ENCODE peak calls at places on chromosomes 3 and 15, in five cellular contexts. Z is A549, P is heart right ventricle, I is uterus, H is GM23248. Q is an unnamed sample. For H3K4me1, the result is how much of the 10 kb centered on the place peaks cover.

GRCh38 chr3:146560678-146561077 is 16.3 kb upstream of the PLSCR1 start:
- DNase-seq in H (no peak), P (no peak), I (no peak), Z (no peak), Q (no peak)

GRCh38 chr3:33437556-33438283 is 2.5 kb downstream of the UBP1 start:
- DNase-seq in Z (peak), H (peak), I (no peak), P (no peak), Q (peak)

GRCh38 chr15:45522179-45522930 is at the start of gene SLC30A4:
- DNase-seq in I (peak), P (peak), H (peak), Z (peak), Q (peak)

GRCh38 chr15:36506733-36507356 is 72.6 kb upstream of the CDIN1 start:
- DNase-seq in I (no peak), Z (no peak), H (no peak), P (no peak), Q (peak)

GRCh38 chr15:95119041-95119440 is 887.7 kb downstream of the MCTP2 start:
- DNase-seq in H (peak), I (no peak), P (no peak), Z (no peak), Q (no peak)

GRCh38 chr3:30693470-30694120 is 87.2 kb downstream of the TGFBR2 start:
- DNase-seq in Z (peak), I (no peak), H (peak), P (no peak), Q (peak)

GRCh38 chr3:22960326-22960984 is 242.7 kb upstream of the UBE2E2 start:
- DNase-seq in P (no peak), Z (peak), H (peak), I (peak), Q (peak)

GRCh38 chr15:75181780-75182179 is 19.9 kb upstream of the C15orf39 start:
- DNase-seq in I (no peak), P (no peak), H (peak), Z (no peak), Q (no peak)

GRCh38 chr3:142210144-142210543 is 15.2 kb downstream of the GK5 start:
- DNase-seq in H (peak), I (no peak), P (no peak), Z (no peak), Q (no peak)

DNA sequence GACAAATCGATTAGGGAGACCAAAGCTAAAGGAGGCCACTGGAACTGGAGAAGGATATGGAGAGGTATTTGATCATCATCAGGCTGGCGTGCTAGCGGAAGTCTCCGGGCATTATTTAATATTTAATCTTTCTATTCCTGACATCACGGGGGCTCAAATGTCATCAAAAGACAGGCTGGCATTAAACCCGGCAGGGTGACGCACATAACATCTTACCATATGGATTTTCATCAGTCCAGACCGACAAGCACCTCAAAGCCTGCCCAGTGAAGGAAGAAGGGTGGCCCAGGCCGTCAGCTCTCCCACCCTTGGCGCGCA is 569 bp downstream of the CCPG1 start:
- DNase-seq in I (no peak), Z (peak), H (peak), P (no peak), Q (peak)
- H3K4me3 ChIP-seq in I (peak), Z (peak), H (peak), P (peak), Q (peak)

DNA sequence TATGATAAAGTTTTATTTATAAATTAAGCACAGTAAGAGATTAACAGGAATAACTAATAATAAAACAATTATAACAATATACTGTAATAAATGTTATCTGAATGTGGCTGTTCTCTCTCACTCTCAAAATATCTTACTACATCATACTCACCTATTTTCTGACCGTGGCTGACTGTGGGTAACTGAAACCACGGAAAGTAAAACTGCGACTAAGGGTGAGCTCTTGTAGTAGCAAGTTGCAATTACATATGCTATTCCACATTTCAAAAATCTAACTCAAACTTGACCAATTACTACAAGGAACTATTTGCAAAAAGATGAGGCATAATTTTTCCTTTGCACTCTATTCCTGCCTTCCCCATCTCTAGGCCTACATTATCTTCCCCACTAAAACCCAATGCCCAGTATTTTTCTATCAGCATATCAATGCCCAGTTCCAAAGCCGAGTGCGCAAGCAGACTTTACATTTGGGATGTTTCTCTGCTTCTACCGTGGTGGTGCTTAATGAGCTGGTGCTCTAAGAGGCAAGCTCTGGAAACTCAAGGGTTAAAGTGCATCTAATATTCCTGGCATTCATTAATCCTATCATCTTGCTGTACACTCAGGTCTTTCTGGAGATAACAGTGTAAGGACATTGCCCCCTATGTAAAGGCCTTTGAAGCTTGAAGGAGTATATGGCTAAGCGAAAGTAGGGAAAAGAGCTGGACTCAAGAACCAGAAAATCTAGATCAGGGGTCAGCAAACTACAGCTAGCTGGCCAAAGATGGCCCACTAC is 6.7 kb downstream of the PCYT1A start:
- DNase-seq in Z (no peak), I (no peak), H (no peak), P (no peak), Q (peak)
- H3K4me1 ChIP-seq in Z (under half), I (under half), H (under half), P (under half), Q (under half)

GRCh38 chr3:100875239-100875638 is 118.0 kb downstream of the ABI3BP start:
- DNase-seq in H (peak), I (peak), P (peak), Z (no peak), Q (peak)
- H3K27ac ChIP-seq in H (no peak), I (no peak), P (no peak), Z (no peak), Q (no peak)

GRCh38 chr3:195584543-195584870 is 767 bp upstream of the APOD start:
- DNase-seq in I (no peak), H (no peak), Z (no peak), P (no peak), Q (no peak)
- H3K4me3 ChIP-seq in I (peak), H (peak), Z (no peak), P (no peak), Q (no peak)

GRCh38 chr3:19947549-19948071 is 713 bp downstream of the RAB5A start:
- DNase-seq in Z (peak), H (peak), P (no peak), I (peak), Q (peak)
- H3K4me1 ChIP-seq in Z (under half), H (under half), P (under half), I (under half), Q (under half)

DNA sequence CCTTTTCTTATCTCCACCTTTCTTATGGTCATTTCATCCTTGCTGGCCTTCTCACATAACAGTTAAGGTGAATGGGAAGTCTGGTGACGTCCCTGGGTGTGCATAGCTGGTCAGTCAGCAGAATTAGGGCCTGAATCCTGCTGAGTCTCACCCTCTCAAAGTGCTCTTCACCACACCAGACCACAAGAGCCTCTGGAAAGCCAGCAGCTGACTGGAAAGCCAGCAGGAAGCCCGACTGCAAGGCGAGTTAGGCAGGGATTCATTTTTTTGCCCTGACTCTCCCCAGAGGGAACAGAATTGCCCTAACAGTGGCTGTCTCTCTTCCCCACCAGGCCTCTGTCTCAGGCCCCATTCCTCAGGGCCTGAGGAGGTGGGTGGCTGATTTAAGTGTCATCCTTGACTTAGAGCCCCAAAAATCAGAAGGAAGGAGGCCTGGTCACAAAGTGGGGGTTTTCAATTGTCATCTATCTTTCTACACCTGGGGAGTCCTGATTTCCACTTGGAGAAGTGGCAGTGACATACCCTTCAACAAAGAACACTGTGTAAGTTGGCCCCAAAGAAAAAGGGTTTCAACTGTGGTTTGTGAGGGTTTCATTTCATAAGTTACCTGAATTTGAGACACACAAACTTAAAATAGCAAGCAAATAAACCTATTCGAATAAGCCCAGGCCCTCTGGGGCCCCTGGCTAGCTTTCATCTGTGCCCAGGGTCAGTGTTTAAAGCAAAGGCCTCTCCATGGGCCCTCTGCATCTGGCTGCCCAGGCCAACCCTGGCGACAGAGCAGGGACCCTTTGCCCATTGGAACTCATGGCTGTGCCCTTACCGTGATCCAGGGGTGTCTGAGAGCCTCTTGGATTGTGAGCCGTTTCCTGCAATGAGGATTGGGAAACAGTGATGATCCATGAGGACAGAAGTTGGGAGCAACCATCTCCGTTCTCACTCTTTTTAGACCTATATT is 90.5 kb upstream of the HERC1 start:
- DNase-seq in I (no peak), Z (no peak), P (no peak), H (no peak), Q (no peak)
- H3K27ac ChIP-seq in I (no peak), Z (no peak), P (no peak), H (no peak), Q (no peak)